ENCODE peak calls at places on chromosomes 13 and 19, in seven cellular contexts. One of them, this sample, is unnamed.

GRCh38 chr13:80339578-80339840 is 1.4 kb downstream of the SPRY2 start:
- DNase-seq in M059J: peak
- DNase-seq in fibroblast of pulmonary artery: peak
- DNase-seq in iPS-NIHi11: no peak
- DNase-seq in memory B cell: no peak
- DNase-seq in neuronal stem cell: peak
- DNase-seq in NCI-H2029: no peak
- DNase-seq in this sample: peak

GRCh38 chr13:60647547-60647946 is 250.5 kb downstream of the TDRD3 start:
- DNase-seq in M059J: no peak
- DNase-seq in fibroblast of pulmonary artery: no peak
- DNase-seq in iPS-NIHi11: peak
- DNase-seq in memory B cell: no peak
- DNase-seq in neuronal stem cell: no peak
- DNase-seq in NCI-H2029: no peak
- DNase-seq in this sample: no peak

GRCh38 chr13:48998893-48999292 is 23.2 kb downstream of the FNDC3A start:
- DNase-seq in M059J: no peak
- DNase-seq in fibroblast of pulmonary artery: no peak
- DNase-seq in iPS-NIHi11: no peak
- DNase-seq in memory B cell: no peak
- DNase-seq in neuronal stem cell: no peak
- DNase-seq in NCI-H2029: no peak
- DNase-seq in this sample: no peak

GRCh38 chr13:80235131-80235530 is 105.8 kb downstream of the SPRY2 start:
- DNase-seq in M059J: peak
- DNase-seq in fibroblast of pulmonary artery: peak
- DNase-seq in iPS-NIHi11: no peak
- DNase-seq in memory B cell: no peak
- DNase-seq in neuronal stem cell: no peak
- DNase-seq in NCI-H2029: no peak
- DNase-seq in this sample: no peak

GRCh38 chr19:8573316-8573715 is 3.9 kb downstream of the MYO1F start:
- DNase-seq in M059J: no peak
- DNase-seq in fibroblast of pulmonary artery: no peak
- DNase-seq in iPS-NIHi11: no peak
- DNase-seq in memory B cell: no peak
- DNase-seq in neuronal stem cell: no peak
- DNase-seq in NCI-H2029: no peak
- DNase-seq in this sample: no peak

GRCh38 chr19:49224856-49225255 is 67.3 kb downstream of the TRPM4 start:
- DNase-seq in M059J: peak
- DNase-seq in fibroblast of pulmonary artery: peak
- DNase-seq in iPS-NIHi11: peak
- DNase-seq in memory B cell: no peak
- DNase-seq in neuronal stem cell: peak
- DNase-seq in NCI-H2029: peak
- DNase-seq in this sample: peak

GRCh38 chr19:45195764-45196163 is 17.2 kb downstream of the BLOC1S3 start:
- DNase-seq in M059J: peak
- DNase-seq in fibroblast of pulmonary artery: no peak
- DNase-seq in iPS-NIHi11: no peak
- DNase-seq in memory B cell: no peak
- DNase-seq in neuronal stem cell: no peak
- DNase-seq in NCI-H2029: no peak
- DNase-seq in this sample: no peak

GRCh38 chr13:113980489-113981064 is 6.7 kb upstream of the C13orf46 start:
- DNase-seq in M059J: no peak
- DNase-seq in fibroblast of pulmonary artery: no peak
- DNase-seq in iPS-NIHi11: no peak
- DNase-seq in memory B cell: no peak
- DNase-seq in neuronal stem cell: no peak
- DNase-seq in NCI-H2029: no peak
- DNase-seq in this sample: no peak

GRCh38 chr13:26694609-26695359 is 65.8 kb downstream of the GPR12 start:
- DNase-seq in M059J: no peak
- DNase-seq in fibroblast of pulmonary artery: no peak
- DNase-seq in iPS-NIHi11: no peak
- DNase-seq in memory B cell: no peak
- DNase-seq in neuronal stem cell: no peak
- DNase-seq in NCI-H2029: no peak
- DNase-seq in this sample: no peak